ENCODE peak calls at places on chromosome 12, in nine cellular contexts. B, F, S, I, J, G, K, N and H are unnamed samples.

GRCh38 chr12:28202374-28203130 is 12.3 kb downstream of the CCDC91 start:
- DNase-seq in J (no peak), F (no peak), S (no peak), N (no peak), I (no peak), G (no peak), K (no peak), B (no peak), H (no peak)

GRCh38 chr12:94644622-94645021 is 5.7 kb downstream of the TMCC3 start:
- DNase-seq in N (no peak), K (no peak), J (no peak), S (no peak), B (no peak), I (no peak), G (peak), F (no peak), H (no peak)

GRCh38 chr12:57523706-57524614 is 1.3 kb downstream of the MBD6 start:
- DNase-seq in K (no peak), S (no peak), F (no peak), N (no peak), I (no peak), J (no peak), G (no peak), B (no peak), H (no peak)

GRCh38 chr12:97283297-97283696 is 179.3 kb upstream of the RMST start:
- DNase-seq in I (no peak), K (no peak), N (no peak), J (no peak), F (no peak), B (no peak), S (no peak), G (no peak), H (no peak)

GRCh38 chr12:64860446-64860998 is 36.1 kb downstream of the TBC1D30 start:
- DNase-seq in N (no peak), G (no peak), K (no peak), F (no peak), J (no peak), B (no peak), I (no peak), S (no peak), H (no peak)

GRCh38 chr12:106985479-106985878 is 1.5 kb downstream of the MTERF2 start:
- DNase-seq in J (no peak), F (no peak), G (no peak), S (no peak), B (no peak), N (no peak), K (no peak), I (no peak), H (no peak)

GRCh38 chr12:105279460-105280056 is 43.6 kb upstream of the APPL2 start:
- DNase-seq in N (no peak), B (no peak), F (no peak), S (no peak), G (no peak), I (peak), K (no peak), J (no peak), H (peak)

GRCh38 chr12:47105914-47106674 is 26.3 kb upstream of the AMIGO2 start:
- DNase-seq in N (no peak), S (no peak), J (no peak), G (no peak), B (no peak), I (no peak), K (no peak), F (no peak), H (no peak)

GRCh38 chr12:122880668-122881067 is 15.3 kb downstream of the VPS37B start:
- DNase-seq in I (no peak), F (no peak), N (no peak), B (no peak), J (no peak), K (no peak), G (no peak), S (no peak), H (no peak)

GRCh38 chr12:115697341-115697740 is 580.2 kb downstream of the MED13L start:
- DNase-seq in G (no peak), N (no peak), S (no peak), I (no peak), K (no peak), J (no peak), F (no peak), B (no peak), H (no peak)

GRCh38 chr12:126557659-126558058 is 1492.4 kb downstream of the AACS start:
- DNase-seq in I (no peak), F (no peak), N (no peak), K (no peak), G (no peak), S (no peak), J (no peak), B (no peak), H (no peak)

GRCh38 chr12:95215925-95216324 is 1.3 kb downstream of the FGD6 start:
- DNase-seq in F (no peak), S (no peak), J (no peak), I (no peak), B (no peak), N (no peak), K (no peak), G (no peak), H (no peak)

GRCh38 chr12:115632323-115632722 is 645.2 kb downstream of the MED13L start:
- DNase-seq in F (no peak), J (no peak), I (no peak), B (no peak), N (no peak), G (no peak), S (no peak), K (no peak), H (no peak)

GRCh38 chr12:77751939-77752338 is 78.8 kb upstream of the NAV3 start:
- DNase-seq in S (no peak), I (no peak), J (no peak), F (no peak), K (no peak), N (no peak), B (no peak), G (no peak), H (no peak)

GRCh38 chr12:68400231-68400829 is 68.2 kb upstream of the MDM1 start:
- DNase-seq in S (no peak), G (no peak), I (no peak), J (no peak), F (no peak), K (no peak), B (no peak), N (no peak), H (no peak)

GRCh38 chr12:98424726-98425401 is 90.5 kb upstream of the TMPO start:
- DNase-seq in B (no peak), F (peak), N (no peak), S (peak), J (no peak), I (peak), K (peak), G (peak), H (peak)

GRCh38 chr12:95972832-95973465 is 23.2 kb downstream of the HAL start:
- DNase-seq in J (no peak), K (no peak), F (no peak), S (no peak), I (no peak), G (no peak), N (no peak), B (no peak), H (no peak)

GRCh38 chr12:14238224-14238792 is 127.2 kb upstream of the ATF7IP start:
- DNase-seq in I (no peak), K (no peak), S (no peak), N (no peak), J (no peak), F (no peak), G (no peak), B (no peak), H (no peak)

GRCh38 chr12:107336705-107337104 is 243.4 kb upstream of the CRY1 start:
- DNase-seq in I (no peak), N (no peak), S (no peak), B (no peak), G (no peak), K (no peak), F (no peak), J (no peak), H (no peak)

GRCh38 chr12:120445911-120446909 is at the start of the genes GATC and TRIAP1:
- DNase-seq in J (peak), G (peak), S (peak), K (peak), F (peak), B (peak), N (peak), I (peak), H (peak)

GRCh38 chr12:93317227-93317626 is 60.5 kb upstream of the NUDT4 start:
- DNase-seq in S (no peak), G (no peak), K (no peak), F (no peak), J (no peak), N (no peak), B (no peak), I (no peak), H (no peak)

GRCh38 chr12:59839514-59839913 is 243.7 kb downstream of the SLC16A7 start:
- DNase-seq in N (no peak), F (no peak), K (no peak), J (no peak), G (no peak), B (no peak), I (no peak), S (no peak), H (no peak)

DNA sequence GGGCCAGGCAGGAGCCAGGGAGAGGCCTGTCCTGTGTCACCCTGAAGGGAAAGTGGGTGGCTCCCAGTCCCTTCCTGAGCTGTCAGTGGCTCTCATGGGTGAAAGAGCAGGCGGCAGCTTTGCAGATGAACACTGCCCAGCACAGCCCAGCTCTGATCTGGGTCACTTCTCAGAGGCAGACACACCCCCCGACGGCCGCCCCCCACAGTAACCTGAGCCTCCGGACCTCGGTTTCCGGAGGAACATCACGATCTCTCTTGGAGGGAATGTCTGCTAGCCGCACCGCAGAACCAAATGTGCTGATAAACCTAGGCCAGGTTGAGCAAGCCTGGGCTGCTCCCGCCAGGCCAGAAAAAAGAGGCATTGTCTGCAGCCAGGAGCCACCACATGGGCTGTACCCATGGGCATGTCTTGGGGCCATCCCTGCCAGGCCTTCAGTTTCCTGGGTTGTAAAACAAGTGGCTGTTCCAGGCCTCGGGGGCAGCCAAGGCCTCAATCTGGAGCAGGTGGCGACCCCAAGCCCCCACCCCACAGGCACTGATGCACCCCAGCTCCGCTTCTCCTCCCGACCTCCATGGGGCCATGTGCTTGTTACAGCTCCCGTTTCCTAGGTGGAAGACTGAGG is 57.6 kb downstream of the NCOR2 start:
- DNase-seq in I (no peak), S (peak), N (no peak), G (no peak), K (peak), B (peak), J (peak), F (peak), H (no peak)
- TF ChIP-seq POLR2A in I (no peak), S (peak), N (no peak), G (no peak), K (no peak), B (no peak), J (no peak), F (no peak), H (no peak)

DNA sequence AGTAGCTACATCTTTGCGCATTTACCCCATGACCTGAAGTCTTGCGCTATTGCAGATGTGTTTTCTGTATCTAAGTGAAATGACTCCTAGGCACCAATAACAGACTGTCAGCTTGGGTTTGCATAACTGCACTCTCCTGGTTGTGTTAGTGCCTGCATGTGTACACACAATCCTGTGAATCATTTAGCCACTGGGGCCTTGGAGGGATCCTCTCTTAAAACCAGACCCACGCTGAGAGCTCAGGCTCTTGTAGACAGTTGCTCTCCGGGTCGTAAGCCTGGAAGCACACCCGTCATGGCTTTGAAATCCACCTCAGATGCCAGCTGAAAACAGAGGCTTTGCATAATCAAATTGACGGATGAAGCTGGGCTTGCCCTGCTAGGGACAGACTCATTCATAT is 79.2 kb upstream of the RBM19 start:
- DNase-seq in I (no peak), B (no peak), S (no peak), J (no peak), F (no peak), G (no peak), K (no peak), N (no peak), H (no peak)
- TF ChIP-seq POLR2A in I (no peak), B (no peak), S (no peak), J (no peak), F (no peak), G (no peak), K (no peak), N (no peak), H (no peak)

DNA sequence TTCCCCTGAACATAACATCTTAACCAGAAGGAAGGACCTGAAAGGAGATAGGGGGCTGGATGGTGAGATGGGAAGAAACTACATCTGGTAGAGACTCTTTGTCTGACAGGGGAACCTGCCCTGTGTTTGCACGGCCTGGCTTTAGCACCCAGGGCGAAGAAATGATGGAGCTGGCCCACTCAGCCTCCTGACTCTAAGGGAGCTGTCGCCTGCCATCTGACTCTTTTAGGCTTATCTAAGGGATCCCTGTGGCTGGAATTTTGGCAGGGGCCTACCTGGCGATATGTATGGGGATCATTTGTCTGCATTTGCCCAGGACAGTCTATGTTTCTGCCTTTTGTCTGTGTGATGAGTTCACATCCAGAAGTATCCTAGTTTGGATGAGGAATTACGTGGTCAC is 15.6 kb upstream of the CACNA2D4 start:
- DNase-seq in B (no peak), N (no peak), F (no peak), K (no peak), S (no peak), G (no peak), J (no peak), I (no peak), H (no peak)
- TF ChIP-seq POLR2A in B (no peak), N (no peak), F (no peak), K (no peak), S (no peak), G (no peak), J (no peak), I (no peak), H (no peak)

GRCh38 chr12:103840399-103840880 is 594 bp downstream of the NT5DC3 start:
- DNase-seq in K (peak), F (peak), B (no peak), G (no peak), S (no peak), J (peak), N (peak), I (no peak), H (peak)

GRCh38 chr12:103839893-103840292 is 1.1 kb downstream of the NT5DC3 start:
- DNase-seq in S (no peak), B (no peak), N (no peak), G (no peak), J (no peak), I (no peak), F (no peak), K (no peak), H (no peak)

GRCh38 chr12:103844296-103844695 is 3.3 kb upstream of the NT5DC3 start:
- DNase-seq in N (no peak), K (no peak), F (no peak), B (no peak), J (no peak), G (no peak), S (no peak), I (no peak), H (no peak)

GRCh38 chr12:103840881-103841689 is at the start of gene NT5DC3:
- DNase-seq in S (peak), I (peak), F (peak), G (peak), N (peak), B (peak), K (peak), J (peak), H (peak)

GRCh38 chr12:103841690-103842584 is 903 bp upstream of the NT5DC3 start:
- DNase-seq in G (peak), K (peak), S (no peak), J (no peak), B (peak), F (peak), N (peak), I (peak), H (peak)
- TF ChIP-seq POLR2A in G (peak), K (no peak), S (no peak), J (no peak), B (no peak), F (no peak), N (peak), I (no peak), H (no peak)